ENCODE peak calls at places on chromosome 1, in four cellular contexts. P, H, U and G are unnamed samples.

GRCh38 chr1:907611-908451 is 15.9 kb upstream of the SAMD11 start:
- DNase-seq in P (peak), H (no peak), U (no peak), G (no peak)

GRCh38 chr1:2468041-2468472 is 8.0 kb upstream of the PLCH2 start:
- DNase-seq in H (no peak), P (peak), U (no peak), G (no peak)

GRCh38 chr1:170285027-170285426 is 139.3 kb downstream of the NTMT2 start:
- DNase-seq in U (no peak), P (no peak), H (no peak), G (no peak)

GRCh38 chr1:89114662-89115061 is 11.3 kb downstream of the GBP2 start:
- DNase-seq in P (no peak), H (no peak), U (no peak), G (no peak)

GRCh38 chr1:219585837-219586465 is 27.0 kb downstream of the ZC3H11B start:
- DNase-seq in U (no peak), P (no peak), H (no peak), G (no peak)

GRCh38 chr1:30145723-30146263 is 577.6 kb downstream of the MATN1 start:
- DNase-seq in U (no peak), H (no peak), P (no peak), G (no peak)

GRCh38 chr1:154993572-154994268 is at the start of gene LENEP:
- DNase-seq in H (no peak), P (peak), U (no peak), G (no peak)

GRCh38 chr1:181216571-181216994 is 128.1 kb downstream of the IER5 start:
- DNase-seq in U (no peak), P (no peak), H (no peak), G (no peak)

GRCh38 chr1:29142714-29143113 is 19.0 kb upstream of the TMEM200B start:
- DNase-seq in P (no peak), H (no peak), U (no peak), G (no peak)

GRCh38 chr1:181160322-181160721 is 71.8 kb downstream of the IER5 start:
- DNase-seq in H (no peak), U (no peak), P (no peak), G (no peak)

GRCh38 chr1:115771847-115772457 is 3.4 kb upstream of the CASQ2 start:
- DNase-seq in H (peak), P (peak), U (peak), G (peak)

GRCh38 chr1:204285438-204286322 is 71.9 kb upstream of the GOLT1A start:
- DNase-seq in H (no peak), P (no peak), U (no peak), G (no peak)

GRCh38 chr1:234923626-234924025 is 205.0 kb downstream of the TOMM20 start:
- DNase-seq in P (no peak), H (no peak), U (no peak), G (no peak)

GRCh38 chr1:110494036-110494435 is 24.9 kb downstream of the KCNA10 start:
- DNase-seq in H (no peak), U (no peak), P (no peak), G (no peak)

GRCh38 chr1:93591291-93591832 is 90.3 kb downstream of the BCAR3 start:
- DNase-seq in P (no peak), H (peak), U (no peak), G (no peak)

GRCh38 chr1:62349470-62350233 is 30.4 kb upstream of the KANK4 start:
- DNase-seq in U (no peak), P (no peak), H (no peak), G (no peak)

GRCh38 chr1:246726881-246727280 is 2.7 kb downstream of the SCCPDH start:
- DNase-seq in P (no peak), U (no peak), H (no peak), G (no peak)

GRCh38 chr1:42219627-42220026 is 55.1 kb upstream of the GUCA2A start:
- DNase-seq in P (no peak), U (no peak), H (no peak), G (no peak)

GRCh38 chr1:198333744-198334143 is 176.9 kb downstream of the NEK7 start:
- DNase-seq in U (no peak), P (no peak), H (no peak), G (no peak)

GRCh38 chr1:100461222-100461621 is 76.7 kb upstream of the GPR88 start:
- DNase-seq in U (no peak), P (no peak), H (no peak), G (no peak)

GRCh38 chr1:157193702-157194391 is 55.7 kb upstream of the ETV3 start:
- DNase-seq in P (peak), U (no peak), H (peak), G (peak)

GRCh38 chr1:177817969-177818872 is 151.6 kb downstream of the SEC16B start:
- DNase-seq in P (no peak), H (no peak), U (peak), G (no peak)

GRCh38 chr1:56452027-56453011 is 127.0 kb downstream of the PLPP3 start:
- DNase-seq in H (no peak), P (no peak), U (no peak), G (no peak)

GRCh38 chr1:44239337-44239960 is 26.2 kb downstream of the DMAP1 start:
- DNase-seq in U (no peak), P (peak), H (peak), G (no peak)

GRCh38 chr1:226816585-226816984 is 53.8 kb upstream of the PSEN2 start:
- DNase-seq in U (no peak), P (no peak), H (no peak), G (peak)

GRCh38 chr1:66770694-66771093 is 18.4 kb downstream of the DYNLT5 start:
- DNase-seq in U (no peak), P (no peak), H (no peak), G (no peak)

GRCh38 chr1:36432616-36433015 is 17.6 kb downstream of the OSCP1 start:
- DNase-seq in H (no peak), P (no peak), U (no peak), G (no peak)

GRCh38 chr1:32200226-32201010 is at the start of gene CCDC28B:
- DNase-seq in U (peak), H (no peak), P (peak), G (peak)

GRCh38 chr1:228064741-228065542 is 17.6 kb upstream of the ARF1 start:
- DNase-seq in H (no peak), P (no peak), U (no peak), G (no peak)

GRCh38 chr1:22880174-22880601 is 92.5 kb downstream of the LACTBL1 start:
- DNase-seq in U (no peak), H (no peak), P (no peak), G (no peak)

GRCh38 chr1:159714529-159714928 is at the start of gene CRP:
- DNase-seq in U (no peak), H (no peak), P (no peak), G (no peak)

GRCh38 chr1:159707473-159707872 is 6.9 kb downstream of the CRP start:
- DNase-seq in U (no peak), P (no peak), H (no peak), G (no peak)

DNA sequence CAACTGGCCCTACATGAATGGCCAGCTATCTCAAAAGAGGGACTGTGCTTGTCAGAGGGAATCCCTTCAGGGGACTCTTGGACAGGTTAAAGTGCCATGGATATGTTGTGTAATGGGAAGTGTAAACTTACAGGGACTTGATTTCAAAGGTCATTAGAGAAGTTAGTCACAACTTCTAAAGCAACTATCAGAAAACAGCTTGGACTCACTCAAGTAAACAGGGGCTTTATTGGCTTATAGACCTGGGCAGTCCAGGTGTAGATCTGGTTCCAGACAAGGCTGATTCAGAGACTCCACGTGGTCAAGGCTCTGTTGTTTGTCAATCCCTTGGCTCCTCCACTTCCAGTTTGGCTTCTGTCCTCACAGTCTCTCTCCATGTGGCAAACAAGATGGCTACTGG is 2.3 kb downstream of the CRP start:
- DNase-seq in U (no peak), P (no peak), H (no peak), G (no peak)
- TF ChIP-seq EP300 in U (no peak), P (no peak), H (no peak), G (no peak)

DNA sequence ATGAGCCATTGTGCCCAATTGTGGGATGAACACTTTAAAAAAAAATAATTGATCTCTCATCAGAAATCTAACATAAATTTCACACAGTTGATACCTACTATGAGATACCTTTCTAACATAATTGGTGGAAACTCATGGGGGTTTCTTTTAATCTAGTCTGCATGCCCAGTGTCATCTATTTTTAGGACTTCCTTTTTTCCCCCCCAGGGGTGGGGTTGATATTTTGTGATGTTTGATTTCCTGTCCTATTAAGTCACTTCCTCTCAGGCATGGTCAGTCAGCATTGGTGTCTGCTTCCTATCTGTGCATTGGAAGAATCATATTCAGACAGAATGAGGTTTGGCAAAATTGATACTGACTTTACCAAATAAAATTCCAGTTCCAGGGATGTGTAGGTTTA is 21.5 kb downstream of the NFYC start:
- DNase-seq in P (no peak), H (no peak), U (no peak), G (no peak)
- TF ChIP-seq PBX3 in P (no peak), H (no peak), U (no peak), G (no peak)

DNA sequence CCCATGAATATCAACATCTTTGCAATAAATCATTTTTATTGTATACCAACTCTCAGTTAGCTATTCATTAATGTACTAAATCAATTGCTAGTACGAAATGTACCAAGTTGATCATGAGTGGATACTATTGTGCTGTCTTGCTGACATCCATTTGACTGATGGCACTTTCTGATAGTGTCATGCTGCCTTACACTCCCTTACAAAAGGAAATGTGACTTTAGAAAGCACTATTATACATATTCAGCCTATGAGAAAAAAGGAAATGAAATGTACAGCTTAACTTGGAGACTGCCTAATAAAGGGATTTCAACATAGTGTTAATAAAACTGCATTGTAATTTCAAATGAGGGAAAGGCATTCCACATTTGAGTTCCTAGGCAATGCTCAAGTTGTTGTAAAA is 52.2 kb downstream of the PLA2G4A start:
- DNase-seq in P (no peak), U (no peak), H (no peak), G (no peak)
- TF ChIP-seq EP300 in P (no peak), U (no peak), H (no peak), G (no peak)

DNA sequence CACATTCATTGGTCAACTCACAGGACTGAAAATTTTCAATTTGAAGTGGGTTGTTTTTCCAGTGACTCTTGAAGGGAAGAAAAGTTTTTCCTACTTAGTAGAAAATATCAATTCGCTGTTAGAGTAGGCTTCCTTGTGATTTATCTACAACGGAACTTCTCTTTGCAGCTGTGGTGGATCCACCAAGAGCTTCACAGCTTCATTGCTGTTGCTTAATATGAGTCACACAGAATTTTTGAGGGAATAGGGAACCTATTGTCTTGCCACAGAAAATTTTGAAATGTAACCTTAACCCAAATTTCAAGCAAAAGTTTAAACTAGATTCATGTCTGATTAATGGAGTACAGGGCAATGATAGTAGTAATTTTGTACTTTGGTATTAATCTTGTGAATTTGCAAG is 58.4 kb upstream of the IFI44L start:
- DNase-seq in H (no peak), P (no peak), U (no peak), G (no peak)
- TF ChIP-seq PBX3 in H (no peak), P (no peak), U (no peak), G (no peak)

DNA sequence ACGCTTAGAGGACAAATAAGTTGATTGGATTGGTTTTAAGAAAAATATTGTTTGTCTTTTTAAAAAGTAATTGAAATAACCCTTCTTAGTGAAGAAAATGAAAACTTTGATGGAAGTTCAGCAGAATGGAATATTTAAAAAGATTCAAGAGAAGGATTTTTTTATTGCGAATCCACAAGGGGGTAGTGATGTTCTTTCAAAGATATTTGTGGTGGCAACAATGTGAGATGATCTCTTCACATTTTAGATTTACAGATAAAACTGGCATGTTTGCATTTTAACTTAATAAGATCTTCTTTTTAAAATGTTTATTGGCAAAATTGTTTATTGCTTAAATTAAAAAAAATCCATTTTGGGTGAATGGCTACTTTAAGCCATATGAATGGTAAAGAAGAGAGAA is 8.9 kb downstream of the CAMTA1 start:
- DNase-seq in P (peak), U (no peak), H (peak), G (peak)
- TF ChIP-seq EP300 in P (no peak), U (no peak), H (no peak), G (no peak)

DNA sequence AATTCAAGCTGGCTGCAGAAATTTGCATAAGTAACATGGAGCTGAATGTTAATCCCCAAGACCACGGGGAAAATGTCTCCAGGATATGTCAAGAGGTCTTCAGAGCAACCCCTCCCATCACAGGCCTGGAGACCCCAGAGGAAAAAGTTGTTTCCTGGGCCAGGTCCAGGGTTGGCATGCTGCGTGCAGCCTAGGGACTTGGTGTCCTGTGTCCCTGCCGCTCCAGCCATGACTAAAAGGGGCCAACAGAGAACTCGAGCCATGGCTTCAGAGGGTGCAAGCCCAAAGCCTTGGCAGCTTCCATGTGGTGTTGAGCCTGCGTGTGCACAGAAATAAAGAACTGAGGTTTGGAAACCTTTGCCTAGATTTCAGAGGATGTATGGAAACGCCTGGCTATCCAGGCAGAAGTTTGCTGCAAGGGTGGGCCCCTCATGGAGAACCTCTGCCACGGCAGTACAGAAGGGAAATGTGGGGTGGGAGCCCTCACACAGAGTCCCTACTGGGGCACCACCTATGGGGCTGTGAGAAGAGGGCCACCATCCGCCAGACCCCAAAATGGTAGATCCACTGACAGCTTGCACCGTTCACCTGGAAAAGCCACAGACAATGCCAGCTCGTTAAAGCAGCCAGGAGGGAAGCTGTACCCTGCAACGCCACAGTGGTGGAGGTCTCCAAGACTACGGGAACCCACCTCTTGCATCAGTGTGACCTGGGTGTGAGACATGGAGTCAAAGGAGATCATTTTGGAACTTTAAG is 222.9 kb downstream of the COP1 start:
- DNase-seq in H (no peak), P (no peak), U (no peak), G (no peak)
- TF ChIP-seq PBX3 in H (no peak), P (no peak), U (no peak), G (no peak)

GRCh38 chr1:191142748-191143147 is 665.1 kb upstream of the BRINP3 start:
- DNase-seq in U (no peak), H (no peak), P (no peak), G (no peak)
- TF ChIP-seq EP300 in U (no peak), H (no peak), P (no peak), G (no peak)

GRCh38 chr1:38685373-38685772 is 174.2 kb downstream of the RRAGC start:
- DNase-seq in U (no peak), P (no peak), H (no peak), G (no peak)

GRCh38 chr1:38686306-38687255 is 173.0 kb downstream of the RRAGC start:
- DNase-seq in H (no peak), U (no peak), P (no peak), G (no peak)

GRCh38 chr1:38693031-38693430 is 166.5 kb downstream of the RRAGC start:
- DNase-seq in P (no peak), U (no peak), H (no peak), G (no peak)

GRCh38 chr1:38693759-38694158 is 165.8 kb downstream of the RRAGC start:
- DNase-seq in U (no peak), P (no peak), H (no peak), G (no peak)

DNA sequence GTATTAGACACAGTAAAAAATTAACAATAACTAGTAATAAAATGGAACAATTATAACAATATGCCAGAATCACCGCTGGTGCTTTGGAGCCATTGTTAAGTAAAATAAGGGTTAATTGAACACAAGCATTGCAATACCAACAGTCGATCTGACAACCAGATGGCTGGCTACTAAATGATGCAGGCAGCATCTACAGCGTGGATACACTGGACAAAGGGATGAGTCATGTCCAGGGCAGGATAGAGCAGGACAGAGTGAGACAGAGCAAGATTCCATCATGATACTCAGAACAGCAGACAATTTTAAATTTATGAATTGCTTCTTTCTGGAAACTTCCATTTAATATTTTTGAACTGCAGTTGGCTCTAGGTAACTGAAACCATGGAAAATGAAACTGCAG is 168.8 kb downstream of the RRAGC start:
- DNase-seq in P (no peak), U (no peak), H (no peak), G (no peak)
- TF ChIP-seq PBX3 in P (no peak), U (no peak), H (no peak), G (no peak)